ENCODE peak calls at places on chromosome 12, in six cellular contexts. T is right atrium auricular region; S is tibial artery; A is CD4-positive, CD25-positive, alpha-beta regulatory T cell; G is psoas muscle; B is effector memory CD4-positive, alpha-beta T cell. L is an unnamed sample. For H3K36me3 and H3K4me1, the result is how much of the 10 kb centered on the place peaks cover.

GRCh38 chr12:45329702-45330101 is 113.8 kb downstream of the ANO6 start:
- DNase-seq in A (no peak), S (no peak), B (no peak), T (no peak), G (no peak), L (no peak)

GRCh38 chr12:106123551-106123991 is 15.2 kb downstream of the NUAK1 start:
- DNase-seq in T (no peak), S (peak), B (no peak), A (no peak), G (peak), L (peak)

GRCh38 chr12:104132351-104132956 is 5.6 kb downstream of the NFYB start:
- DNase-seq in G (no peak), S (no peak), A (no peak), B (no peak), T (no peak), L (peak)

GRCh38 chr12:10641735-10642500 is 28.5 kb upstream of the MAGOHB start:
- DNase-seq in G (no peak), B (no peak), A (no peak), S (no peak), T (no peak), L (no peak)

GRCh38 chr12:28583771-28584261 is 393.6 kb downstream of the CCDC91 start:
- DNase-seq in B (no peak), G (no peak), T (no peak), A (no peak), S (no peak), L (peak)

GRCh38 chr12:95396849-95397498 is 77.0 kb upstream of the METAP2 start:
- DNase-seq in T (no peak), G (no peak), B (no peak), S (no peak), A (no peak), L (peak)

GRCh38 chr12:40331886-40332285 is 107.1 kb downstream of the LRRK2 start:
- DNase-seq in T (no peak), B (no peak), G (no peak), S (no peak), A (no peak), L (no peak)

GRCh38 chr12:7498832-7499231 is 4.7 kb downstream of the CD163 start:
- DNase-seq in T (no peak), A (no peak), G (no peak), S (no peak), B (no peak), L (no peak)

GRCh38 chr12:102851246-102851645 is 65.8 kb downstream of the PAH start:
- DNase-seq in T (no peak), A (no peak), B (no peak), S (no peak), G (no peak), L (no peak)

GRCh38 chr12:60209933-60210332 is 614.1 kb downstream of the SLC16A7 start:
- DNase-seq in G (no peak), T (no peak), A (no peak), S (no peak), B (no peak), L (no peak)

GRCh38 chr12:95909871-95910270 is 32.5 kb downstream of the CCDC38 start:
- DNase-seq in B (no peak), T (no peak), G (no peak), S (no peak), A (no peak), L (no peak)

GRCh38 chr12:11813422-11813813 is 163.9 kb downstream of the ETV6 start:
- DNase-seq in S (no peak), T (no peak), B (no peak), G (no peak), A (no peak), L (no peak)

GRCh38 chr12:26056335-26056734 is 68.5 kb downstream of the BHLHE41 start:
- DNase-seq in A (no peak), B (no peak), S (no peak), G (no peak), T (no peak), L (no peak)

GRCh38 chr12:32891526-32891925 is 5.1 kb downstream of the PKP2 start:
- DNase-seq in G (no peak), B (no peak), S (no peak), A (no peak), T (no peak), L (no peak)

GRCh38 chr12:58487280-58488141 is 432.8 kb downstream of the LRIG3 start:
- DNase-seq in T (no peak), S (no peak), B (no peak), A (no peak), G (no peak), L (peak)

GRCh38 chr12:58489394-58489793 is 430.9 kb downstream of the LRIG3 start:
- DNase-seq in T (no peak), B (no peak), G (no peak), A (no peak), S (no peak), L (no peak)

GRCh38 chr12:58496411-58496810 is 423.9 kb downstream of the LRIG3 start:
- DNase-seq in G (no peak), B (no peak), A (no peak), T (no peak), S (no peak), L (no peak)

DNA sequence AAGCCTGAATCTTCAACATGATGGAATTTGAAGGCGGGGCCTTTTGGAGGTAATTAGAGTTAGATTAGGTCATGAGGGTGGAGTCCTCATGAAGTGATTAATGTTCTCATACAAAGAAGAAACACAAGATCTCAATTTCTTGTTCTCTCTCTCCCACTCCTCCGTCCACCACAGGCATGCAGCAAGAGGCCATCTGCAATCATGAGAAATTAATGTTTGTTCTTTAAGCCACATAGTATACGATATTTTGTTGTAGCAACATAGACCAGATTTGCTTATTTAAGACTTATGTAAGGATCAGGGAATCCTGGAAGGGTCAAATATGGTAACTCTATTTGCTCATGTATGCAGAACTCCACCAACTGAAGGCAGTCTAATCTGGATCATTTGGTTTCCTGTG is 429.0 kb downstream of the LRIG3 start:
- DNase-seq in A (no peak), S (no peak), T (no peak), B (no peak), G (no peak), L (no peak)
- H3K36me3 ChIP-seq in A (under half), S (under half), T (under half), B (under half), G (under half), L (under half)

GRCh38 chr12:110104188-110104969 is 19.8 kb upstream of the IFT81 start:
- DNase-seq in S (no peak), B (no peak), T (no peak), G (no peak), A (no peak), L (no peak)

GRCh38 chr12:110102255-110102654 is 21.9 kb upstream of the IFT81 start:
- DNase-seq in B (no peak), S (peak), A (peak), G (peak), T (no peak), L (peak)

GRCh38 chr12:110105159-110105558 is 19.0 kb upstream of the IFT81 start:
- DNase-seq in A (no peak), T (no peak), S (no peak), G (no peak), B (no peak), L (no peak)

GRCh38 chr12:110105961-110106540 is 18.1 kb upstream of the IFT81 start:
- DNase-seq in A (no peak), S (no peak), B (no peak), T (no peak), G (no peak), L (no peak)

GRCh38 chr12:110100315-110100970 is 23.7 kb upstream of the IFT81 start:
- DNase-seq in B (peak), S (peak), A (peak), G (peak), T (peak), L (peak)
- H3K27ac ChIP-seq in B (no peak), S (peak), A (no peak), G (peak), T (peak), L (no peak)

DNA sequence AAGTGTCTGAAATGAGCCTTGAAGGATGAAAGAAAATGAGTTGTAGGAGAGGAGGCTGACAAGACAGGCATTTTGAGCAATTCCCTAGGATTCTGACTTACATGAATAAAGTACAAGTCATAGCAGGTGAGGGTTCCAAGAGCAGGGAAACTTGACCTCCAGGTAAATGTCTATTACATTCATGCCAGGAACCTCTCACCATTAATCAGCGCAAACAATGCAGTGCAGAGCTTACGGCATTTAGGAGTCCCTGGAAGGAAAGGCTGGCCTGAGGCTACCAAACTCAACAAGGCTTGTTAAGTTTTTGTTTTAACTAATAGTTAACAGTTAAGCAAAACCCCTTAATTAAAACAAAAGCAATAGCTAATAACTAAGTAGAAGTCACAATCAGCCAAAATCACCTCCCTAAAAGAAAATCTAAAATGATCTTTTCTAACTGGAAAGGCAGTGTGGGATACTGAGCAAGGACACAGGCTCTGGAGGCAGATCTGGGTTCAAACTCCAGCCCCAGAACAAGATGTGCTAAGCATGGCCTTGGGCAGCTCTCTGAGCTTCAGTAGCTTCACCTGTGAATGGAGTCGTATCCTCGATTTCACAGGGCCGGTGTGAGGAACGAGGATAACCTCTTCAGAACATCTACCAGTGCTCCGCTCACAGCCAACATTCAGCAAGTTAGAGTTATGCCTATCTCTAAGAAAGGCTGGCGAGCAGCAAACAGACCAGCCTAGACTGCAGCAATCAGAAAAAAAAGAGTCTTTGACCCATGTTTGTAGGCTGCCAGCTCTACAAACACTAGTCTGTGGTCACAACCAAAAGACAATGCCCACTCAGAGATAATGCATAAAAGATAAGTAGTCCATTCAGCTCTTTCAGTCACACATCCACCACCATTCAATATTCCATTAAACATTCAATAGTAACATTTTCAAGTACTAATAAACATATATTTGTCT is 16.9 kb downstream of the PPTC7 start:
- DNase-seq in A (no peak), S (no peak), B (no peak), G (no peak), T (no peak), L (no peak)
- H3K4me1 ChIP-seq in A (under half), S (under half), B (under half), G (half or more), T (half or more), L (under half)

GRCh38 chr12:3299929-3300832 is 190.8 kb upstream of the PRMT8 start:
- DNase-seq in T (peak), S (peak), G (peak), B (peak), A (peak), L (peak)

GRCh38 chr12:3298603-3299002 is 192.4 kb upstream of the PRMT8 start:
- DNase-seq in S (no peak), B (no peak), T (no peak), A (no peak), G (no peak), L (no peak)

GRCh38 chr12:3302406-3303041 is 188.5 kb upstream of the PRMT8 start:
- DNase-seq in B (no peak), G (no peak), A (no peak), T (no peak), S (no peak), L (no peak)

GRCh38 chr12:3303410-3304136 is 187.4 kb upstream of the PRMT8 start:
- DNase-seq in G (no peak), A (no peak), S (no peak), B (no peak), T (no peak), L (no peak)

GRCh38 chr12:3300833-3301401 is 190.1 kb upstream of the PRMT8 start:
- DNase-seq in T (no peak), B (no peak), A (no peak), G (no peak), S (no peak), L (no peak)
- H3K36me3 ChIP-seq in T (under half), B (under half), A (under half), G (under half), S (under half), L (under half)

DNA sequence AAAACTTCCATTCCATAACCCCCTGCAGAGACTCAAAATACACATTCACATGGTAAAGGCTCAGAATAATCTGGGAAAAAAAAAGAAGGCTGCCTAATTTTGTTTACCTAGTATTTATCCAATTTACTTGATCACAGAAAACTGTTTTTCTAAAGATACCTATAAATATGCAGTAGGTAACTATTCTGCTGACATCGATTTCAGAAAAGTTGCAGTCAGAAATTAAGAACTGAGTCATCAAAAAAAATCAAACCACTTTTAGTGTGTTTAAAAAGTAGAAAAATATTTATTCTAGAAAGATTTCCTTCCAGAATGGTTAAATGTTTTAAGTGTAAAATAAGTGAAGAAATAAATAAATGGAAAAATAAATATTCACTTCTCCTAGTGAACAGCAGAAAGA is 254.5 kb upstream of the CAND1 start:
- DNase-seq in A (no peak), T (no peak), B (no peak), G (no peak), S (no peak), L (no peak)
- H3K27ac ChIP-seq in A (no peak), T (no peak), B (no peak), G (no peak), S (no peak), L (no peak)

GRCh38 chr12:122884860-122885259 is 11.1 kb downstream of the VPS37B start:
- DNase-seq in G (no peak), B (no peak), T (no peak), S (no peak), A (no peak), L (no peak)

GRCh38 chr12:122880668-122881067 is 15.3 kb downstream of the VPS37B start:
- DNase-seq in T (no peak), S (no peak), G (no peak), B (no peak), A (no peak), L (peak)

GRCh38 chr12:122884091-122884826 is 11.7 kb downstream of the VPS37B start:
- DNase-seq in S (no peak), A (no peak), B (no peak), G (no peak), T (no peak), L (no peak)

GRCh38 chr12:122880155-122880605 is 15.7 kb downstream of the VPS37B start:
- DNase-seq in T (no peak), G (no peak), B (no peak), A (no peak), S (no peak), L (no peak)

DNA sequence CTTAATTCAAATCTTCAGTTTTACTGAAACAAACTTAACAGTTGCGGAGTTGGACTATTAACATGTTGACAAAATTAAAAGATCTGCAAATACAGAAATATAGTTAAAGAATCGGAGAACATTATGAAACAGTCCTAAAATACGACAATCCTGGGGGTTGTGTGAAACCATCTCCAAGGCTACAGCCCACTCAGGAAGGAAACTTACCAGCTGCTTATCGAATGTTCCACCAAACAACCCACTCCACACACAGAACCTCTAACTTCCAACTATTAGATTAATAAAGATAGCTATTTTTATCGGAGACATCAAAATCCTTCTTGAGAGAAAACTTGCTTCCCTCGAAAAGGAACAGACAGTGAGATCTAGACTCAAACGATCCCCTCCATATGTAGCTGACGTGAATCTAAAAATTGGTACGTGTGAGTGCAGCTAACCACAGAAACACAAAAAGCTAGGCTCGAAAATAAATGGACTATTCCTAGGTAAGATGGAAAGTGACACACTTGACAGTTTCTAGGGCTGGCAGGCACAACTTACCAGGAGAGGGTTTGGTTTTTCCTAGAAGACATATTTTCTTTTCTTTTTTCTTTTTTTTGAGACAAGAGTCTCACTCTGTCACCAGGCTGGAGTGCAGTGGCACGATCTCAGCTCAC is 12.9 kb downstream of the VPS37B start:
- DNase-seq in G (no peak), T (no peak), A (no peak), B (no peak), S (no peak), L (no peak)
- H3K4me1 ChIP-seq in G (half or more), T (half or more), A (under half), B (under half), S (under half), L (half or more)

DNA sequence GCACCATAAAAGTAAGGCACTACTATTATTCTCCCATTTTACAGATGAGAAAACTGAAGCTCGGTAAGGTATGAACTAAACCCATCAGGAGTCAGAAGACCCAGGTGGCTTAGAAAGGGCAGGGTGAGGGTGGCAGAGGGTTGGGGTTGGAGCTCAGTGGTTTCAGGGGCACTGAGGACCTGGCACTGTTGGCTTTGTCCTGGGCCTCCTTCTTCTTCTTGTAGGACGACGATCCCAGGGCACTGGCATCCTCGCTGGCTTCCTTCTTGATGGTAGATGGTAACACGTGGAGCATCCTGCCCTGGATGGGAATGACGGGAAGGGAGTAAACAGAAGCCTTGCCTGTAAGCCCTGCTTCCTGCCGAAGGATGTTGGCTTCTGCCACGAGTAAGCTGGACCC is 19.9 kb downstream of the RBM19 start:
- DNase-seq in S (no peak), B (no peak), G (no peak), A (no peak), T (no peak), L (no peak)
- H3K36me3 ChIP-seq in S (half or more), B (half or more), G (under half), A (half or more), T (half or more), L (under half)